ENCODE peak calls at places on chromosomes 1 and 21, in nine cellular contexts. Y is fibroblast of lung; P is cardiac muscle cell; S is ovary; K is left ventricle myocardium inferior; X is CD8-positive, alpha-beta T cell; U is HCT116; G is heart right ventricle; D is spleen. Z is an unnamed sample. For H3K27me3, the result is how much of the 10 kb centered on the place peaks cover.

GRCh38 chr1:203638914-203639313 is 12.3 kb downstream of the ATP2B4 start:
- DNase-seq in Y (no peak), P (no peak), S (no peak), K (peak), X (no peak), U (no peak), G (peak), D (no peak), Z (no peak)

GRCh38 chr1:9247894-9248293 is 13.3 kb downstream of the H6PD start:
- DNase-seq in Y (no peak), P (no peak), S (no peak), K (no peak), X (no peak), U (no peak), G (no peak), D (peak), Z (no peak)

GRCh38 chr21:34243562-34243961 is 120.2 kb upstream of the KCNE2 start:
- DNase-seq in Y (peak), P (peak), S (no peak), K (no peak), X (no peak), U (peak), G (no peak), D (no peak), Z (peak)

GRCh38 chr21:36208326-36209013 is 51.8 kb downstream of the DOP1B start:
- DNase-seq in Y (no peak), P (no peak), S (no peak), K (no peak), X (no peak), U (no peak), G (no peak), D (no peak), Z (no peak)

GRCh38 chr1:235943581-235944114 is 76.9 kb upstream of the LYST start:
- DNase-seq in Y (peak), P (no peak), S (no peak), K (no peak), X (no peak), U (no peak), G (no peak), D (no peak), Z (no peak)

GRCh38 chr1:42963378-42964005 is 4.8 kb upstream of the SLC2A1 start:
- DNase-seq in Y (peak), P (no peak), S (no peak), K (no peak), X (no peak), U (no peak), G (no peak), D (no peak), Z (no peak)

GRCh38 chr1:11940260-11940921 is 5.9 kb downstream of the PLOD1 start:
- DNase-seq in Y (no peak), P (no peak), S (no peak), K (peak), X (no peak), U (no peak), G (no peak), D (no peak), Z (no peak)

GRCh38 chr1:177164380-177165068 is at the start of gene ASTN1:
- DNase-seq in Y (peak), P (peak), S (no peak), K (no peak), X (no peak), U (no peak), G (no peak), D (no peak), Z (no peak)

GRCh38 chr1:117658676-117659075 is 52.8 kb downstream of the TENT5C start:
- DNase-seq in Y (no peak), P (no peak), S (no peak), K (no peak), X (peak), U (no peak), G (no peak), D (peak), Z (peak)

GRCh38 chr1:217322834-217323233 is 308.1 kb downstream of the GPATCH2 start:
- DNase-seq in Y (no peak), P (no peak), S (no peak), K (no peak), X (no peak), U (no peak), G (no peak), D (no peak), Z (no peak)

GRCh38 chr21:43600642-43601397 is 58.5 kb downstream of the HSF2BP start:
- DNase-seq in Y (peak), P (no peak), S (no peak), K (no peak), X (no peak), U (no peak), G (no peak), D (no peak), Z (no peak)

GRCh38 chr1:111499026-111499790 is 4.2 kb downstream of the ADORA3 start:
- DNase-seq in Y (peak), P (no peak), S (no peak), K (no peak), X (no peak), U (no peak), G (no peak), D (no peak), Z (no peak)

GRCh38 chr1:100461222-100461621 is 76.7 kb upstream of the GPR88 start:
- DNase-seq in Y (peak), P (no peak), S (no peak), K (peak), X (no peak), U (no peak), G (peak), D (no peak), Z (no peak)

GRCh38 chr1:72724951-72725863 is 442.9 kb upstream of the NEGR1 start:
- DNase-seq in Y (no peak), P (peak), S (no peak), K (no peak), X (no peak), U (no peak), G (no peak), D (peak), Z (no peak)

GRCh38 chr1:25743164-25744139 is 56.5 kb upstream of the SELENON start:
- DNase-seq in Y (peak), P (no peak), S (peak), K (peak), X (no peak), U (no peak), G (peak), D (peak), Z (no peak)

GRCh38 chr1:234458352-234459027 is 20.5 kb downstream of the TARBP1 start:
- DNase-seq in Y (no peak), P (no peak), S (no peak), K (no peak), X (no peak), U (no peak), G (no peak), D (no peak), Z (no peak)

GRCh38 chr1:235708390-235708962 is 58.9 kb upstream of the GNG4 start:
- DNase-seq in Y (peak), P (no peak), S (no peak), K (no peak), X (no peak), U (peak), G (no peak), D (no peak), Z (no peak)

GRCh38 chr1:153540394-153541361 is at the start of gene S100A5:
- DNase-seq in Y (peak), P (no peak), S (no peak), K (no peak), X (peak), U (no peak), G (no peak), D (peak), Z (peak)
- H3K27ac ChIP-seq in Y (no peak), P (no peak), S (no peak), K (peak), X (peak), U (peak), G (no peak), D (peak), Z (peak)

GRCh38 chr21:45977396-45977795 is 4.2 kb upstream of the COL6A1 start:
- DNase-seq in Y (no peak), P (no peak), S (peak), K (peak), X (no peak), U (no peak), G (peak), D (peak), Z (no peak)
- H3K27me3 ChIP-seq in Y (under half), P (under half), S (under half), K (under half), X (under half), U (under half), G (under half), D (half or more), Z (under half)

GRCh38 chr1:13513063-13513884 is 529 bp downstream of the LRRC38 start:
- DNase-seq in Y (no peak), P (peak), S (no peak), K (no peak), X (no peak), U (no peak), G (no peak), D (no peak), Z (no peak)

GRCh38 chr1:13512472-13512871 is 1.3 kb downstream of the LRRC38 start:
- DNase-seq in Y (no peak), P (no peak), S (no peak), K (no peak), X (no peak), U (no peak), G (no peak), D (no peak), Z (no peak)

GRCh38 chr1:13516606-13517005 is 2.8 kb upstream of the LRRC38 start:
- DNase-seq in Y (no peak), P (no peak), S (no peak), K (no peak), X (no peak), U (no peak), G (no peak), D (no peak), Z (no peak)

GRCh38 chr1:13517193-13517812 is 3.5 kb upstream of the LRRC38 start:
- DNase-seq in Y (no peak), P (peak), S (no peak), K (no peak), X (no peak), U (peak), G (no peak), D (no peak), Z (no peak)

GRCh38 chr1:13513885-13514546 is at the start of gene LRRC38:
- DNase-seq in Y (no peak), P (peak), S (no peak), K (peak), X (no peak), U (no peak), G (peak), D (no peak), Z (no peak)
- TF ChIP-seq CTCF in Y (no peak), P (no peak), S (no peak), K (peak), X (no peak), U (no peak), G (peak), D (no peak), Z (no peak)

GRCh38 chr1:77048615-77049005 is 170.6 kb downstream of the PIGK start:
- DNase-seq in Y (no peak), P (no peak), S (no peak), K (no peak), X (no peak), U (no peak), G (no peak), D (no peak), Z (no peak)
- H3K27ac ChIP-seq in Y (no peak), P (no peak), S (no peak), K (no peak), X (no peak), U (no peak), G (no peak), D (no peak), Z (no peak)